ENCODE peak calls at places on chromosomes 3 and 15, in five cellular contexts. W is coronary artery, R is bronchial epithelial cell, Y is GM10248, I is type B pancreatic cell. K is an unnamed sample.

GRCh38 chr3:179189764-179190163 is 41.6 kb downstream of the PIK3CA start:
- DNase-seq in W (no peak), R (no peak), Y (no peak), I (no peak), K (no peak)

GRCh38 chr3:165193392-165194268 is 2.6 kb downstream of the SLITRK3 start:
- DNase-seq in W (no peak), R (no peak), Y (peak), I (no peak), K (no peak)

GRCh38 chr3:113339616-113340244 is 101.6 kb downstream of the CFAP44 start:
- DNase-seq in W (no peak), R (no peak), Y (no peak), I (no peak), K (no peak)

GRCh38 chr3:58082047-58082446 is 73.8 kb downstream of the FLNB start:
- DNase-seq in W (no peak), R (no peak), Y (no peak), I (no peak), K (no peak)

GRCh38 chr15:45199136-45199810 is 11.5 kb upstream of the SHF start:
- DNase-seq in W (no peak), R (peak), Y (no peak), I (no peak), K (no peak)

GRCh38 chr3:194871864-194872668 is 186.4 kb downstream of the FAM43A start:
- DNase-seq in W (no peak), R (peak), Y (no peak), I (no peak), K (no peak)

GRCh38 chr3:72969766-72970165 is 26.8 kb upstream of the PPP4R2 start:
- DNase-seq in W (no peak), R (no peak), Y (no peak), I (no peak), K (no peak)

GRCh38 chr3:141379250-141379872 is 11.1 kb downstream of the ZBTB38 start:
- DNase-seq in W (no peak), R (no peak), Y (peak), I (no peak), K (no peak)

GRCh38 chr15:50166216-50166615 is 15.8 kb upstream of the SLC27A2 start:
- DNase-seq in W (no peak), R (peak), Y (no peak), I (no peak), K (no peak)

GRCh38 chr3:156425651-156426050 is 129.3 kb downstream of the SSR3 start:
- DNase-seq in W (no peak), R (no peak), Y (no peak), I (no peak), K (no peak)

GRCh38 chr3:159165972-159166371 is 364.1 kb downstream of the MFSD1 start:
- DNase-seq in W (no peak), R (no peak), Y (no peak), I (no peak), K (no peak)

GRCh38 chr3:42063886-42064285 is 27.3 kb upstream of the TRAK1 start:
- DNase-seq in W (no peak), R (peak), Y (no peak), I (no peak), K (no peak)

GRCh38 chr3:194925614-194926013 is 239.9 kb downstream of the FAM43A start:
- DNase-seq in W (no peak), R (no peak), Y (no peak), I (no peak), K (no peak)

GRCh38 chr3:12125772-12126171 is 32.9 kb downstream of the TIMP4 start:
- DNase-seq in W (no peak), R (no peak), Y (no peak), I (no peak), K (no peak)

GRCh38 chr3:56986347-56986746 is 74.1 kb upstream of the SPATA12 start:
- DNase-seq in W (no peak), R (no peak), Y (no peak), I (no peak), K (no peak)

GRCh38 chr3:42446111-42447050 is 36.0 kb upstream of the LYZL4 start:
- DNase-seq in W (no peak), R (no peak), Y (no peak), I (no peak), K (no peak)

GRCh38 chr3:100245932-100246331 is 14.9 kb upstream of the TBC1D23 start:
- DNase-seq in W (no peak), R (no peak), Y (no peak), I (no peak), K (no peak)

GRCh38 chr15:46555547-46555946 is 920.7 kb downstream of the SQOR start:
- DNase-seq in W (no peak), R (no peak), Y (no peak), I (no peak), K (no peak)

GRCh38 chr3:72179107-72179464 is 394.1 kb upstream of the PROK2 start:
- DNase-seq in W (no peak), R (no peak), Y (no peak), I (no peak), K (no peak)

GRCh38 chr3:71025010-71025409 is 558.5 kb downstream of the FOXP1 start:
- DNase-seq in W (no peak), R (no peak), Y (no peak), I (no peak), K (no peak)

GRCh38 chr15:57743424-57743823 is 36.9 kb downstream of the POLR2M start:
- DNase-seq in W (no peak), R (no peak), Y (no peak), I (no peak), K (no peak)

GRCh38 chr3:139107424-139108252 is 62.9 kb upstream of the PRR23C start:
- DNase-seq in W (peak), R (no peak), Y (no peak), I (peak), K (peak)

GRCh38 chr3:89690649-89691048 is 583.2 kb downstream of the EPHA3 start:
- DNase-seq in W (no peak), R (no peak), Y (no peak), I (no peak), K (no peak)

GRCh38 chr3:16249336-16249735 is 15.4 kb downstream of the DPH3 start:
- DNase-seq in W (no peak), R (no peak), Y (no peak), I (no peak), K (no peak)

GRCh38 chr15:62779041-62779810 is 263.3 kb upstream of the TPM1 start:
- DNase-seq in W (no peak), R (no peak), Y (no peak), I (no peak), K (no peak)

GRCh38 chr3:161409069-161409468 is 37.8 kb upstream of the SPTSSB start:
- DNase-seq in W (no peak), R (peak), Y (no peak), I (no peak), K (no peak)

GRCh38 chr3:125107384-125107783 is 51.6 kb upstream of the HEG1 start:
- DNase-seq in W (no peak), R (peak), Y (no peak), I (no peak), K (no peak)

GRCh38 chr15:48569591-48570302 is 75.8 kb downstream of the FBN1 start:
- DNase-seq in W (no peak), R (no peak), Y (no peak), I (no peak), K (no peak)

GRCh38 chr15:89543389-89543788 is 31.9 kb upstream of the TICRR start:
- DNase-seq in W (no peak), R (no peak), Y (no peak), I (no peak), K (no peak)

GRCh38 chr3:88318067-88318466 is 168.3 kb downstream of the C3orf38 start:
- DNase-seq in W (no peak), R (no peak), Y (no peak), I (no peak), K (no peak)

GRCh38 chr15:77710637-77711036 is 77.9 kb upstream of the LINGO1 start:
- DNase-seq in W (no peak), R (no peak), Y (no peak), I (no peak), K (no peak)